ENCODE peak calls at places on chromosomes 3 and 15, in eight cellular contexts. One of them, this sample, is unnamed.

GRCh38 chr3:77039606-77040553 is at the start of gene ROBO2:
- DNase-seq in activated T-cell treated with anti-CD3 and anti-CD28 coated beads for 4 hours: no peak
- DNase-seq in T-helper 17 cell: no peak
- DNase-seq in GM03348: peak; percentile 18
- DNase-seq in Peyer's patch: peak; percentile 66
- DNase-seq in RWPE1: peak; percentile 1
- DNase-seq in NCI-H1105: peak; percentile 9
- DNase-seq in stimulated activated CD8-positive, alpha-beta memory T cell treated with anti-CD3 and anti-CD28 coated beads, Interleukin-7, amount 100 ng/mL, for 4 hours: no peak
- DNase-seq in this sample: no peak

GRCh38 chr15:34637305-34637704 is 53.9 kb upstream of the GOLGA8B start:
- DNase-seq in RWPE1: no peak
- DNase-seq in activated T-cell treated with anti-CD3 and anti-CD28 coated beads for 4 hours: no peak
- DNase-seq in Peyer's patch: no peak
- DNase-seq in GM03348: no peak
- DNase-seq in T-helper 17 cell: no peak
- DNase-seq in stimulated activated CD8-positive, alpha-beta memory T cell treated with anti-CD3 and anti-CD28 coated beads, Interleukin-7, amount 100 ng/mL, for 4 hours: no peak
- DNase-seq in NCI-H1105: no peak
- DNase-seq in this sample: no peak

GRCh38 chr3:11391930-11392688 is 119.9 kb downstream of the ATG7 start:
- DNase-seq in NCI-H1105: no peak
- DNase-seq in GM03348: peak; percentile 76
- DNase-seq in activated T-cell treated with anti-CD3 and anti-CD28 coated beads for 4 hours: no peak
- DNase-seq in Peyer's patch: no peak
- DNase-seq in T-helper 17 cell: no peak
- DNase-seq in RWPE1: peak; percentile 24
- DNase-seq in stimulated activated CD8-positive, alpha-beta memory T cell treated with anti-CD3 and anti-CD28 coated beads, Interleukin-7, amount 100 ng/mL, for 4 hours: no peak
- DNase-seq in this sample: no peak

GRCh38 chr3:11600501-11601282 is 43.0 kb downstream of the VGLL4 start:
- DNase-seq in NCI-H1105: no peak
- DNase-seq in T-helper 17 cell: no peak
- DNase-seq in stimulated activated CD8-positive, alpha-beta memory T cell treated with anti-CD3 and anti-CD28 coated beads, Interleukin-7, amount 100 ng/mL, for 4 hours: no peak
- DNase-seq in activated T-cell treated with anti-CD3 and anti-CD28 coated beads for 4 hours: no peak
- DNase-seq in Peyer's patch: peak; percentile 72
- DNase-seq in RWPE1: peak; percentile 75
- DNase-seq in GM03348: peak; percentile 90
- DNase-seq in this sample: peak; percentile 90

GRCh38 chr15:56824174-56824573 is 90.9 kb upstream of the ZNF280D start:
- DNase-seq in stimulated activated CD8-positive, alpha-beta memory T cell treated with anti-CD3 and anti-CD28 coated beads, Interleukin-7, amount 100 ng/mL, for 4 hours: no peak
- DNase-seq in RWPE1: no peak
- DNase-seq in GM03348: peak; percentile 25
- DNase-seq in activated T-cell treated with anti-CD3 and anti-CD28 coated beads for 4 hours: no peak
- DNase-seq in Peyer's patch: no peak
- DNase-seq in T-helper 17 cell: no peak
- DNase-seq in NCI-H1105: no peak
- DNase-seq in this sample: no peak

GRCh38 chr15:45399381-45400212 is 21.3 kb upstream of the GATM start:
- DNase-seq in activated T-cell treated with anti-CD3 and anti-CD28 coated beads for 4 hours: no peak
- DNase-seq in Peyer's patch: no peak
- DNase-seq in NCI-H1105: peak; percentile 7
- DNase-seq in T-helper 17 cell: no peak
- DNase-seq in RWPE1: peak; percentile 52
- DNase-seq in stimulated activated CD8-positive, alpha-beta memory T cell treated with anti-CD3 and anti-CD28 coated beads, Interleukin-7, amount 100 ng/mL, for 4 hours: no peak
- DNase-seq in GM03348: peak; percentile 57
- DNase-seq in this sample: no peak

GRCh38 chr3:40024526-40024925 is 215.1 kb downstream of the MYRIP start:
- DNase-seq in stimulated activated CD8-positive, alpha-beta memory T cell treated with anti-CD3 and anti-CD28 coated beads, Interleukin-7, amount 100 ng/mL, for 4 hours: no peak
- DNase-seq in T-helper 17 cell: no peak
- DNase-seq in GM03348: no peak
- DNase-seq in Peyer's patch: no peak
- DNase-seq in RWPE1: no peak
- DNase-seq in activated T-cell treated with anti-CD3 and anti-CD28 coated beads for 4 hours: no peak
- DNase-seq in NCI-H1105: no peak
- DNase-seq in this sample: no peak

GRCh38 chr15:92143765-92144164 is 249.9 kb upstream of the ST8SIA2 start:
- DNase-seq in Peyer's patch: no peak
- DNase-seq in activated T-cell treated with anti-CD3 and anti-CD28 coated beads for 4 hours: no peak
- DNase-seq in RWPE1: no peak
- DNase-seq in GM03348: no peak
- DNase-seq in stimulated activated CD8-positive, alpha-beta memory T cell treated with anti-CD3 and anti-CD28 coated beads, Interleukin-7, amount 100 ng/mL, for 4 hours: no peak
- DNase-seq in NCI-H1105: no peak
- DNase-seq in T-helper 17 cell: no peak
- DNase-seq in this sample: no peak

GRCh38 chr3:193865339-193865738 is 270.6 kb upstream of the HES1 start:
- DNase-seq in Peyer's patch: no peak
- DNase-seq in GM03348: no peak
- DNase-seq in T-helper 17 cell: no peak
- DNase-seq in activated T-cell treated with anti-CD3 and anti-CD28 coated beads for 4 hours: no peak
- DNase-seq in NCI-H1105: no peak
- DNase-seq in stimulated activated CD8-positive, alpha-beta memory T cell treated with anti-CD3 and anti-CD28 coated beads, Interleukin-7, amount 100 ng/mL, for 4 hours: no peak
- DNase-seq in RWPE1: no peak
- DNase-seq in this sample: no peak

GRCh38 chr3:60743631-60744164 is 507.6 kb downstream of the FHIT start:
- DNase-seq in stimulated activated CD8-positive, alpha-beta memory T cell treated with anti-CD3 and anti-CD28 coated beads, Interleukin-7, amount 100 ng/mL, for 4 hours: no peak
- DNase-seq in NCI-H1105: peak; percentile 29
- DNase-seq in T-helper 17 cell: no peak
- DNase-seq in Peyer's patch: no peak
- DNase-seq in RWPE1: no peak
- DNase-seq in activated T-cell treated with anti-CD3 and anti-CD28 coated beads for 4 hours: no peak
- DNase-seq in GM03348: no peak
- DNase-seq in this sample: no peak

GRCh38 chr3:50554553-50554952 is 13.0 kb downstream of the C3orf18 start:
- DNase-seq in activated T-cell treated with anti-CD3 and anti-CD28 coated beads for 4 hours: no peak
- DNase-seq in T-helper 17 cell: no peak
- DNase-seq in Peyer's patch: no peak
- DNase-seq in NCI-H1105: no peak
- DNase-seq in GM03348: no peak
- DNase-seq in RWPE1: no peak
- DNase-seq in stimulated activated CD8-positive, alpha-beta memory T cell treated with anti-CD3 and anti-CD28 coated beads, Interleukin-7, amount 100 ng/mL, for 4 hours: no peak
- DNase-seq in this sample: no peak

GRCh38 chr3:105359098-105359762 is 7.5 kb upstream of the ALCAM start:
- DNase-seq in NCI-H1105: no peak
- DNase-seq in activated T-cell treated with anti-CD3 and anti-CD28 coated beads for 4 hours: no peak
- DNase-seq in GM03348: no peak
- DNase-seq in stimulated activated CD8-positive, alpha-beta memory T cell treated with anti-CD3 and anti-CD28 coated beads, Interleukin-7, amount 100 ng/mL, for 4 hours: no peak
- DNase-seq in Peyer's patch: no peak
- DNase-seq in RWPE1: peak; percentile 9
- DNase-seq in T-helper 17 cell: no peak
- DNase-seq in this sample: no peak

GRCh38 chr3:105523496-105523895 is 156.8 kb downstream of the ALCAM start:
- DNase-seq in activated T-cell treated with anti-CD3 and anti-CD28 coated beads for 4 hours: no peak
- DNase-seq in RWPE1: peak; percentile 5
- DNase-seq in Peyer's patch: no peak
- DNase-seq in T-helper 17 cell: no peak
- DNase-seq in NCI-H1105: no peak
- DNase-seq in GM03348: no peak
- DNase-seq in stimulated activated CD8-positive, alpha-beta memory T cell treated with anti-CD3 and anti-CD28 coated beads, Interleukin-7, amount 100 ng/mL, for 4 hours: no peak
- DNase-seq in this sample: no peak

GRCh38 chr3:127694467-127695215 is 21.9 kb downstream of the ABTB1 start:
- DNase-seq in T-helper 17 cell: peak; percentile 26
- DNase-seq in RWPE1: peak; percentile 55
- DNase-seq in Peyer's patch: no peak
- DNase-seq in NCI-H1105: peak; percentile 49
- DNase-seq in activated T-cell treated with anti-CD3 and anti-CD28 coated beads for 4 hours: peak; percentile 19
- DNase-seq in stimulated activated CD8-positive, alpha-beta memory T cell treated with anti-CD3 and anti-CD28 coated beads, Interleukin-7, amount 100 ng/mL, for 4 hours: no peak
- DNase-seq in GM03348: no peak
- DNase-seq in this sample: no peak

GRCh38 chr3:80052271-80052670 is 284.5 kb upstream of the ROBO1 start:
- DNase-seq in stimulated activated CD8-positive, alpha-beta memory T cell treated with anti-CD3 and anti-CD28 coated beads, Interleukin-7, amount 100 ng/mL, for 4 hours: no peak
- DNase-seq in T-helper 17 cell: no peak
- DNase-seq in activated T-cell treated with anti-CD3 and anti-CD28 coated beads for 4 hours: no peak
- DNase-seq in RWPE1: no peak
- DNase-seq in Peyer's patch: no peak
- DNase-seq in NCI-H1105: no peak
- DNase-seq in GM03348: no peak
- DNase-seq in this sample: no peak

GRCh38 chr3:127787071-127787490 is 35.2 kb downstream of the MGLL start:
- DNase-seq in activated T-cell treated with anti-CD3 and anti-CD28 coated beads for 4 hours: no peak
- DNase-seq in Peyer's patch: peak; percentile 42
- DNase-seq in RWPE1: no peak
- DNase-seq in T-helper 17 cell: no peak
- DNase-seq in NCI-H1105: no peak
- DNase-seq in stimulated activated CD8-positive, alpha-beta memory T cell treated with anti-CD3 and anti-CD28 coated beads, Interleukin-7, amount 100 ng/mL, for 4 hours: no peak
- DNase-seq in GM03348: peak; percentile 45
- DNase-seq in this sample: no peak

GRCh38 chr3:33061782-33062181 is 35.2 kb downstream of the GLB1 start:
- DNase-seq in activated T-cell treated with anti-CD3 and anti-CD28 coated beads for 4 hours: peak; percentile 25
- DNase-seq in Peyer's patch: no peak
- DNase-seq in T-helper 17 cell: peak; percentile 45
- DNase-seq in stimulated activated CD8-positive, alpha-beta memory T cell treated with anti-CD3 and anti-CD28 coated beads, Interleukin-7, amount 100 ng/mL, for 4 hours: peak; percentile 16
- DNase-seq in NCI-H1105: no peak
- DNase-seq in RWPE1: no peak
- DNase-seq in GM03348: peak; percentile 55
- DNase-seq in this sample: no peak

GRCh38 chr15:29670945-29671307 is 151.3 kb downstream of the TJP1 start:
- DNase-seq in stimulated activated CD8-positive, alpha-beta memory T cell treated with anti-CD3 and anti-CD28 coated beads, Interleukin-7, amount 100 ng/mL, for 4 hours: no peak
- DNase-seq in NCI-H1105: no peak
- DNase-seq in GM03348: peak; percentile 79
- DNase-seq in Peyer's patch: peak; percentile 88
- DNase-seq in activated T-cell treated with anti-CD3 and anti-CD28 coated beads for 4 hours: no peak
- DNase-seq in RWPE1: peak; percentile 98
- DNase-seq in T-helper 17 cell: no peak
- DNase-seq in this sample: no peak

GRCh38 chr3:111801697-111802655 is 57.1 kb upstream of the PHLDB2 start:
- DNase-seq in NCI-H1105: no peak
- DNase-seq in RWPE1: peak; percentile 39
- DNase-seq in stimulated activated CD8-positive, alpha-beta memory T cell treated with anti-CD3 and anti-CD28 coated beads, Interleukin-7, amount 100 ng/mL, for 4 hours: no peak
- DNase-seq in Peyer's patch: no peak
- DNase-seq in activated T-cell treated with anti-CD3 and anti-CD28 coated beads for 4 hours: no peak
- DNase-seq in GM03348: peak; percentile 31
- DNase-seq in T-helper 17 cell: no peak
- DNase-seq in this sample: peak; percentile 67

GRCh38 chr3:177781686-177782161 is 584.4 kb upstream of the TBL1XR1 start:
- DNase-seq in Peyer's patch: peak; percentile 60
- DNase-seq in NCI-H1105: no peak
- DNase-seq in GM03348: peak; percentile 57
- DNase-seq in activated T-cell treated with anti-CD3 and anti-CD28 coated beads for 4 hours: no peak
- DNase-seq in RWPE1: no peak
- DNase-seq in T-helper 17 cell: no peak
- DNase-seq in stimulated activated CD8-positive, alpha-beta memory T cell treated with anti-CD3 and anti-CD28 coated beads, Interleukin-7, amount 100 ng/mL, for 4 hours: no peak
- DNase-seq in this sample: no peak

GRCh38 chr15:71804226-71804625 is 6.1 kb upstream of the NR2E3 start:
- DNase-seq in stimulated activated CD8-positive, alpha-beta memory T cell treated with anti-CD3 and anti-CD28 coated beads, Interleukin-7, amount 100 ng/mL, for 4 hours: no peak
- DNase-seq in NCI-H1105: no peak
- DNase-seq in T-helper 17 cell: no peak
- DNase-seq in Peyer's patch: no peak
- DNase-seq in GM03348: no peak
- DNase-seq in activated T-cell treated with anti-CD3 and anti-CD28 coated beads for 4 hours: no peak
- DNase-seq in RWPE1: no peak
- DNase-seq in this sample: no peak

GRCh38 chr15:55909036-55909811 is 84.2 kb downstream of the NEDD4 start:
- DNase-seq in NCI-H1105: no peak
- DNase-seq in RWPE1: peak; percentile 16
- DNase-seq in Peyer's patch: no peak
- DNase-seq in GM03348: peak; percentile 68
- DNase-seq in activated T-cell treated with anti-CD3 and anti-CD28 coated beads for 4 hours: no peak
- DNase-seq in T-helper 17 cell: no peak
- DNase-seq in stimulated activated CD8-positive, alpha-beta memory T cell treated with anti-CD3 and anti-CD28 coated beads, Interleukin-7, amount 100 ng/mL, for 4 hours: no peak
- DNase-seq in this sample: no peak

GRCh38 chr3:106088270-106088669 is 219.5 kb upstream of the CBLB start:
- DNase-seq in NCI-H1105: no peak
- DNase-seq in GM03348: no peak
- DNase-seq in Peyer's patch: no peak
- DNase-seq in T-helper 17 cell: no peak
- DNase-seq in activated T-cell treated with anti-CD3 and anti-CD28 coated beads for 4 hours: no peak
- DNase-seq in stimulated activated CD8-positive, alpha-beta memory T cell treated with anti-CD3 and anti-CD28 coated beads, Interleukin-7, amount 100 ng/mL, for 4 hours: no peak
- DNase-seq in RWPE1: no peak
- DNase-seq in this sample: no peak

GRCh38 chr3:174862101-174862500 is 3.0 kb downstream of the NAALADL2 start:
- DNase-seq in GM03348: no peak
- DNase-seq in T-helper 17 cell: no peak
- DNase-seq in RWPE1: peak; percentile 49
- DNase-seq in activated T-cell treated with anti-CD3 and anti-CD28 coated beads for 4 hours: no peak
- DNase-seq in stimulated activated CD8-positive, alpha-beta memory T cell treated with anti-CD3 and anti-CD28 coated beads, Interleukin-7, amount 100 ng/mL, for 4 hours: no peak
- DNase-seq in NCI-H1105: peak; percentile 23
- DNase-seq in Peyer's patch: peak; percentile 69
- DNase-seq in this sample: no peak

GRCh38 chr3:27224197-27224596 is 145.0 kb downstream of the NEK10 start:
- DNase-seq in stimulated activated CD8-positive, alpha-beta memory T cell treated with anti-CD3 and anti-CD28 coated beads, Interleukin-7, amount 100 ng/mL, for 4 hours: no peak
- DNase-seq in T-helper 17 cell: no peak
- DNase-seq in activated T-cell treated with anti-CD3 and anti-CD28 coated beads for 4 hours: no peak
- DNase-seq in GM03348: peak; percentile 49
- DNase-seq in Peyer's patch: no peak
- DNase-seq in NCI-H1105: no peak
- DNase-seq in RWPE1: no peak
- DNase-seq in this sample: no peak

GRCh38 chr15:87850916-87851315 is 405.6 kb downstream of the NTRK3 start:
- DNase-seq in Peyer's patch: no peak
- DNase-seq in activated T-cell treated with anti-CD3 and anti-CD28 coated beads for 4 hours: no peak
- DNase-seq in NCI-H1105: no peak
- DNase-seq in GM03348: no peak
- DNase-seq in RWPE1: no peak
- DNase-seq in stimulated activated CD8-positive, alpha-beta memory T cell treated with anti-CD3 and anti-CD28 coated beads, Interleukin-7, amount 100 ng/mL, for 4 hours: no peak
- DNase-seq in T-helper 17 cell: no peak
- DNase-seq in this sample: no peak

GRCh38 chr3:32105291-32106131 is 909 bp upstream of the GPD1L start:
- DNase-seq in NCI-H1105: no peak
- DNase-seq in stimulated activated CD8-positive, alpha-beta memory T cell treated with anti-CD3 and anti-CD28 coated beads, Interleukin-7, amount 100 ng/mL, for 4 hours: no peak
- DNase-seq in activated T-cell treated with anti-CD3 and anti-CD28 coated beads for 4 hours: no peak
- DNase-seq in RWPE1: peak; percentile 1
- DNase-seq in Peyer's patch: no peak
- DNase-seq in T-helper 17 cell: no peak
- DNase-seq in GM03348: no peak
- DNase-seq in this sample: no peak

GRCh38 chr3:191627064-191627463 is 166.1 kb downstream of the PYDC2 start:
- DNase-seq in GM03348: no peak
- DNase-seq in stimulated activated CD8-positive, alpha-beta memory T cell treated with anti-CD3 and anti-CD28 coated beads, Interleukin-7, amount 100 ng/mL, for 4 hours: no peak
- DNase-seq in RWPE1: no peak
- DNase-seq in activated T-cell treated with anti-CD3 and anti-CD28 coated beads for 4 hours: no peak
- DNase-seq in T-helper 17 cell: no peak
- DNase-seq in Peyer's patch: no peak
- DNase-seq in NCI-H1105: no peak
- DNase-seq in this sample: no peak

GRCh38 chr3:136883967-136884720 is 22.1 kb downstream of the NCK1 start:
- DNase-seq in RWPE1: no peak
- DNase-seq in T-helper 17 cell: no peak
- DNase-seq in NCI-H1105: peak; percentile 43
- DNase-seq in stimulated activated CD8-positive, alpha-beta memory T cell treated with anti-CD3 and anti-CD28 coated beads, Interleukin-7, amount 100 ng/mL, for 4 hours: no peak
- DNase-seq in activated T-cell treated with anti-CD3 and anti-CD28 coated beads for 4 hours: no peak
- DNase-seq in GM03348: no peak
- DNase-seq in Peyer's patch: no peak
- DNase-seq in this sample: no peak

GRCh38 chr3:69761896-69762789 is 22.9 kb downstream of the MITF start:
- DNase-seq in RWPE1: peak; percentile 29
- DNase-seq in NCI-H1105: no peak
- DNase-seq in GM03348: peak; percentile 62
- DNase-seq in stimulated activated CD8-positive, alpha-beta memory T cell treated with anti-CD3 and anti-CD28 coated beads, Interleukin-7, amount 100 ng/mL, for 4 hours: no peak
- DNase-seq in Peyer's patch: no peak
- DNase-seq in T-helper 17 cell: no peak
- DNase-seq in activated T-cell treated with anti-CD3 and anti-CD28 coated beads for 4 hours: no peak
- DNase-seq in this sample: no peak

GRCh38 chr15:23570466-23570865 is 5.0 kb downstream of the MKRN3 start:
- DNase-seq in NCI-H1105: no peak
- DNase-seq in RWPE1: no peak
- DNase-seq in Peyer's patch: no peak
- DNase-seq in activated T-cell treated with anti-CD3 and anti-CD28 coated beads for 4 hours: no peak
- DNase-seq in T-helper 17 cell: no peak
- DNase-seq in GM03348: no peak
- DNase-seq in stimulated activated CD8-positive, alpha-beta memory T cell treated with anti-CD3 and anti-CD28 coated beads, Interleukin-7, amount 100 ng/mL, for 4 hours: no peak
- DNase-seq in this sample: no peak

GRCh38 chr3:127542441-127542952 is 48.0 kb downstream of the TPRA1 start:
- DNase-seq in activated T-cell treated with anti-CD3 and anti-CD28 coated beads for 4 hours: no peak
- DNase-seq in RWPE1: no peak
- DNase-seq in GM03348: no peak
- DNase-seq in T-helper 17 cell: no peak
- DNase-seq in NCI-H1105: peak; percentile 33
- DNase-seq in stimulated activated CD8-positive, alpha-beta memory T cell treated with anti-CD3 and anti-CD28 coated beads, Interleukin-7, amount 100 ng/mL, for 4 hours: no peak
- DNase-seq in Peyer's patch: peak; percentile 59
- DNase-seq in this sample: no peak

GRCh38 chr3:114877378-114878118 is 269.5 kb downstream of the ZBTB20 start:
- DNase-seq in activated T-cell treated with anti-CD3 and anti-CD28 coated beads for 4 hours: no peak
- DNase-seq in RWPE1: no peak
- DNase-seq in GM03348: no peak
- DNase-seq in T-helper 17 cell: no peak
- DNase-seq in stimulated activated CD8-positive, alpha-beta memory T cell treated with anti-CD3 and anti-CD28 coated beads, Interleukin-7, amount 100 ng/mL, for 4 hours: no peak
- DNase-seq in Peyer's patch: no peak
- DNase-seq in NCI-H1105: no peak
- DNase-seq in this sample: no peak

GRCh38 chr15:70200511-70200991 is 102.8 kb upstream of the TLE3 start:
- DNase-seq in Peyer's patch: no peak
- DNase-seq in RWPE1: no peak
- DNase-seq in GM03348: peak; percentile 52
- DNase-seq in activated T-cell treated with anti-CD3 and anti-CD28 coated beads for 4 hours: no peak
- DNase-seq in NCI-H1105: peak; percentile 58
- DNase-seq in T-helper 17 cell: no peak
- DNase-seq in stimulated activated CD8-positive, alpha-beta memory T cell treated with anti-CD3 and anti-CD28 coated beads, Interleukin-7, amount 100 ng/mL, for 4 hours: no peak
- DNase-seq in this sample: no peak

This sample was measured in glomerular endothelial cell.